ENCODE peak calls at places on chromosomes 16 and 17, in six cellular contexts. Q is cardiac muscle cell, J is breast epithelium, X is OCI-LY7, K is IMR-90, P is mammary epithelial cell. Y is an unnamed sample.

GRCh38 chr17:11035681-11036080 is 197.8 kb upstream of the PIRT start:
- DNase-seq in X (no peak), P (no peak), Q (no peak), K (no peak), J (no peak), Y (no peak)

GRCh38 chr17:6755731-6756184 is at the start of gene XAF1:
- DNase-seq in Q (no peak), J (no peak), K (peak; percentile 33), X (peak; percentile 27), P (no peak), Y (peak; percentile 47)

GRCh38 chr17:49987681-49988441 is 7.2 kb downstream of the DLX3 start:
- DNase-seq in P (peak; percentile 42), J (no peak), Q (no peak), X (no peak), K (no peak), Y (no peak)

GRCh38 chr17:14926073-14926472 is 339.1 kb downstream of the PMP22 start:
- DNase-seq in K (no peak), J (no peak), X (no peak), Q (no peak), P (no peak), Y (no peak)

GRCh38 chr17:14760212-14760611 is 459.3 kb downstream of the HS3ST3B1 start:
- DNase-seq in K (no peak), J (no peak), P (no peak), Q (no peak), X (peak; percentile 41), Y (no peak)

GRCh38 chr17:9268546-9268945 is 247.2 kb downstream of the NTN1 start:
- DNase-seq in X (no peak), K (peak; percentile 24), J (no peak), P (no peak), Q (no peak), Y (no peak)

GRCh38 chr17:48336986-48337385 is 93.0 kb downstream of the SKAP1 start:
- DNase-seq in P (no peak), X (no peak), J (no peak), Q (no peak), K (no peak), Y (no peak)

GRCh38 chr17:7467498-7467897 is 11.9 kb downstream of the ZBTB4 start:
- DNase-seq in J (no peak), K (no peak), P (no peak), X (no peak), Q (no peak), Y (peak; percentile 68)

GRCh38 chr17:63039342-63039741 is 73.3 kb downstream of the TANC2 start:
- DNase-seq in J (no peak), P (no peak), X (no peak), Q (no peak), K (peak; percentile 28), Y (no peak)

GRCh38 chr17:81020767-81021497 is 14.0 kb upstream of the BAIAP2 start:
- DNase-seq in J (no peak), P (no peak), X (no peak), Q (no peak), K (peak; percentile 34), Y (no peak)

GRCh38 chr16:35731341-35732040 is 2272.1 kb downstream of the TP53TG3F start:
- DNase-seq in X (no peak), Q (no peak), J (no peak), K (no peak), P (no peak), Y (no peak)

GRCh38 chr16:35733971-35734702 is 2274.7 kb downstream of the TP53TG3F start:
- DNase-seq in P (no peak), K (no peak), J (no peak), Q (no peak), X (no peak), Y (no peak)

GRCh38 chr16:35733278-35733965 is 2274.0 kb downstream of the TP53TG3F start:
- DNase-seq in J (no peak), X (no peak), Q (no peak), K (no peak), P (no peak), Y (no peak)

GRCh38 chr16:35732046-35732810 is 2272.8 kb downstream of the TP53TG3F start:
- DNase-seq in J (no peak), Q (no peak), X (no peak), K (no peak), P (no peak), Y (no peak)

DNA sequence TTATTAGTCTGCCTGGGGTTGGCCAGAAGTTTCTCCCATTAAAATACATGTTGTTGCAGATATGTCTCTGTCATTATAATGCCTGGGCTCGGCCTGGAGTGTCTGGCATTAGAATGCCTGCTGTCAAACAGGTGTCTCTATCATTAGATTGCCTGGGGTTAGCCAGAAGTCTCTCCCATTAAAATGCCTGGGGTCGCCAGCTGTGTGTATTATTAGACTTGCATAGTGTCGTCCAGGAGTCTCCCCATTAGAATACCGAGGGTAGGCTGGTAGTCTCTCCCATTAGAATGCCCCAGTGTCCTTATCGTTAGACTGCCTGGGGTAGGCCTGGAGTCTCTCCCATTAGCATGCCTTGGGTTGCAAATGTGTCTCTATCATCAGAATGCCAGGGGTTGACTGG is 2270.8 kb downstream of the TP53TG3F start:
- DNase-seq in K (no peak), P (no peak), J (no peak), Q (no peak), X (no peak), Y (no peak)
- H3K9me3 ChIP-seq in K (peaks cover 7% of the 10 kb centered on the region), P (peaks cover 27% of the 10 kb centered on the region), J (peaks cover 54% of the 10 kb centered on the region), Q (no peaks in the 10 kb centered on the region), X (no peaks in the 10 kb centered on the region), Y (peaks cover 8% of the 10 kb centered on the region)

DNA sequence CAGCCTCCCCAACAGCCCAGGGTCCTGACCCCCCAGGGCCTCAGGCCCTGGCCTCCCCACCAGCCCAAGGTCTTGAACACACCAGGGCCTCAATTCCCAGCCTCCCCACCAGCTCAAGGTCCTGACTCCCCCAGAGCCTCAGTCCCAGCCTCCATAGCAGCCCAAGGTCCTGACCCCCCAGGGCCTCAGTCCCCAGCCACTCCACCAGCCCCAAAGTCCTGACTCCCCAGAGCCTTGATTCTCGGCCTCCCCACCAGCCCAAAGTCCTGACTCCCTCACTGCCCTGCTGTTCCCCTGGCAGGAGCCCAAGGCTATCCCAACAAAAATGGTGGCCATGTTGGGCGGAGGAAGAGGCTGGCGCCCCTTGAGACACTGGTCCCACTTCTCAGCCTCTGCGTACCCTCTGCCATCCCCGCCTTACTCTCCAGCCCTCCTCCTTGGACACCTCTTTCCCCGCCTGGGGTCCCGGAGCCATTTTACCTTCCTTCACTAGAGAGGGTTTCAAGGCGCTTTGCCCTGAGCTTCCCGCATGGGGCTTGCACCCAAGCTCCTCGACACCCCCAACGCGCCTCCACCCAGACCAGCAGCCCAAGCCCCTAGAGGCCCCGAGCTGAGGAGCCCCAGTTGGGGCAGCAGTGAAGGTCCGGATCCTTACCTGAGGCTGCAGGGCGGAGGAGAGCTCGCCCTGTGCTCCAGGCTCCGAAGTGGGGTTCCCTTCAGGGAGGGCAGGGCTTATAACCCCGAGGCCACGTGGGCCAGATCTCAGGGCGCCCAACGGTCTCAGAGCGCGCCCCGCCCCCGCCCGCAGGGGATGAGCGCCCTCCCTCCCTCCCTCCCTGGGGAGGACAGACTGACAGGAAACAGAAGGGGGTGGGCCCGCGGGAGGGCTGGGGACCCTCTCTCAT is 3.5 kb upstream of the TSPOAP1 start:
- DNase-seq in Q (no peak), X (peak; percentile 98), J (no peak), K (no peak), P (no peak), Y (peak; percentile 99)
- H3K4me1 ChIP-seq in Q (peaks cover 9% of the 10 kb centered on the region), X (peaks cover 75% of the 10 kb centered on the region), J (peaks cover 15% of the 10 kb centered on the region), K (peaks cover 15% of the 10 kb centered on the region), P (peaks cover 13% of the 10 kb centered on the region), Y (peaks cover 76% of the 10 kb centered on the region)

GRCh38 chr17:52744179-52744578 is 585.7 kb upstream of the CA10 start:
- DNase-seq in X (no peak), K (no peak), Q (no peak), J (no peak), P (no peak), Y (no peak)
- H3K9me3 ChIP-seq in X (no peaks in the 10 kb centered on the region), K (peaks cover 2% of the 10 kb centered on the region), Q (no peaks in the 10 kb centered on the region), J (no peaks in the 10 kb centered on the region), P (no peaks in the 10 kb centered on the region), Y (peaks cover 27% of the 10 kb centered on the region)

DNA sequence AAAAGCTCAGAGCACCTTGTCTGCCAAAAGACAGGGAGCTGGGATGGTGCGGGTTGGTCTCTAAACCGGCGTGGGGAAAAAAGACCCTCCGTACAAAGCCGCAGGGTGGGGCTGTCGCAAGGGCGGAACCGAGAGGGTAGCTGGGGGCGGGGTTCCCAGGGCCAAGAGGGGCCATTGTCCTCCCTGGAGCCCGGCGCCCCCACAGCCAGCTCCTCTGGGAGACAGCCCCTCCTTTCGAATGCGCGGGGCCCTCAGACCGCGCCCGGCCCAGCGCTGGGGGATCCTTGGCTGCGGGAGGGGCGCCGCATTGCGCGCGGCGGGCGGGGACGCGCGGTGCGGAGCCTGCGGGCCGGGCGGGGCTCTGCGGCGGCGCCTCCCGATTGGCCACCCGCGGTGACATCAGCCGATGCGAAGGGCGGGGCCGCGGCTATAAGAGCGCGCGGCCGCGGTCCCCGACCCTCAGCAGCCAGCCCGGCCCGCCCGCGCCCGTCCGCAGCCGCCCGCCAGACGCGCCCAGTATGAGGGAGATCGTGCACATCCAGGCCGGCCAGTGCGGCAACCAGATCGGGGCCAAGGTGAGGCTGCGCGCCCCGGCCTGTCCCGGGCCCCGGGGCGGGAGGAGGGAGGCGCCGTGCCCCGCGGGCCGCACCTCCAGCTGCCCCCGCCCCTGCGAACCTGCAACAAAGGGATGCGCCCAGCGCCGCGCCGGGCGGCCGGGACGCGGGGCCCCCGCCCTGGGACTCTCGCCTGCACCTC is at the start of gene TUBB3:
- DNase-seq in J (no peak), X (peak; percentile 90), K (peak; percentile 77), Q (peak; percentile 87), P (peak; percentile 72), Y (peak; percentile 94)
- H3K4me1 ChIP-seq in J (peaks cover 26% of the 10 kb centered on the region), X (peaks cover 52% of the 10 kb centered on the region), K (peaks cover 21% of the 10 kb centered on the region), Q (no peaks in the 10 kb centered on the region), P (peaks cover 57% of the 10 kb centered on the region), Y (peaks cover 61% of the 10 kb centered on the region)

GRCh38 chr17:27155866-27156265 is 138.0 kb upstream of the WSB1 start:
- DNase-seq in Q (no peak), J (no peak), X (no peak), P (no peak), K (no peak), Y (no peak)

GRCh38 chr17:27157898-27158297 is 136.0 kb upstream of the WSB1 start:
- DNase-seq in K (no peak), P (no peak), Q (no peak), X (no peak), J (no peak), Y (no peak)

GRCh38 chr17:27158390-27158789 is 135.5 kb upstream of the WSB1 start:
- DNase-seq in K (no peak), X (no peak), Q (no peak), J (no peak), P (no peak), Y (no peak)

GRCh38 chr17:27157297-27157696 is 136.6 kb upstream of the WSB1 start:
- DNase-seq in K (no peak), Q (no peak), X (no peak), J (no peak), P (no peak), Y (no peak)

DNA sequence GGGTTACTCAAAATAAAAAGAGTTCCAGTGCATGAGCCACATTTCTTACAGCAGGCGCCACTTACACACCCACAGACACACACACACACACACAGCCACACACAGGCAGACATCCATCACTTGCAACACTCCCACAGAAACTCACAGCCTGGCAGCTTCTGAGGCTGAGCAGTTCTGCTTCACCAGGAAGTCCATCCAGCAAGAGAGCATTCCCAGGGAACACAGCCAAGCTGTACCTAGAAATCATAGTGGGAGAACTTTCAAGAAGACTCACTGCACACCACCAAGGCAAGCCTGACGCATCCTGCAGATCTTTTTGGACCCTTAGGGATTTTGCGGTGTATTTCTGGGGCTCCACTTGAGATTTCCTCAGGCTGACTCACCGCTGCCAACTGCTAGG is 140.9 kb upstream of the WSB1 start:
- DNase-seq in Q (no peak), X (no peak), P (no peak), J (no peak), K (peak; percentile 11), Y (no peak)
- H3K9me3 ChIP-seq in Q (no peaks in the 10 kb centered on the region), X (peaks cover 13% of the 10 kb centered on the region), P (peaks cover 5% of the 10 kb centered on the region), J (no peaks in the 10 kb centered on the region), K (no peaks in the 10 kb centered on the region), Y (peaks cover 4% of the 10 kb centered on the region)

Y was measured in Karpas-422.